ENCODE peak calls at places on chromosomes 11 and 22, in ten cellular contexts. K is left ventricle myocardium inferior, O is ovary, F is H9, Z is pancreas, I is mammary epithelial cell, G is GM23338, H is upper lobe of right lung, X is tibial artery, W is thoracic aorta. L is an unnamed sample.

GRCh38 chr11:79076526-79077115 is 364.2 kb downstream of the TENM4 start:
- DNase-seq in K (peak; percentile 50), O (no peak), F (no peak), Z (no peak), I (peak; percentile 10), G (peak; percentile 75), H (no peak), X (no peak), W (no peak), L (peak; percentile 72)

GRCh38 chr22:24741769-24742168 is 32.8 kb downstream of the PIWIL3 start:
- DNase-seq in K (no peak), O (no peak), F (no peak), Z (no peak), I (no peak), G (no peak), H (no peak), X (no peak), W (no peak), L (no peak)

GRCh38 chr22:43850529-43850928 is 11.8 kb downstream of the SULT4A1 start:
- DNase-seq in K (no peak), O (no peak), F (peak; percentile 20), Z (no peak), I (no peak), G (no peak), H (peak; percentile 45), X (no peak), W (no peak), L (no peak)

GRCh38 chr22:19810381-19811141 is 44.1 kb downstream of the GNB1L start:
- DNase-seq in K (no peak), O (peak; percentile 52), F (peak; percentile 32), Z (peak; percentile 1), I (no peak), G (no peak), H (no peak), X (peak; percentile 57), W (no peak), L (peak; percentile 4)

GRCh38 chr11:656426-656825 is 19.4 kb downstream of the DRD4 start:
- DNase-seq in K (no peak), O (no peak), F (no peak), Z (no peak), I (no peak), G (no peak), H (no peak), X (no peak), W (no peak), L (no peak)

GRCh38 chr22:24247564-24248344 is 2.9 kb upstream of the GGT5 start:
- DNase-seq in K (peak; percentile 89), O (peak; percentile 94), F (peak; percentile 91), Z (peak; percentile 71), I (peak; percentile 84), G (peak; percentile 91), H (peak; percentile 95), X (peak; percentile 99), W (peak; percentile 87), L (peak; percentile 90)

GRCh38 chr11:86524603-86525352 is 147.6 kb downstream of the ME3 start:
- DNase-seq in K (no peak), O (no peak), F (no peak), Z (no peak), I (peak; percentile 34), G (no peak), H (no peak), X (no peak), W (no peak), L (no peak)

GRCh38 chr11:120900642-120901041 is 123.3 kb upstream of the TBCEL start:
- DNase-seq in K (no peak), O (no peak), F (no peak), Z (no peak), I (no peak), G (peak; percentile 37), H (no peak), X (no peak), W (no peak), L (no peak)

GRCh38 chr11:60912223-60912850 is 1.6 kb upstream of the TMEM109 start:
- DNase-seq in K (no peak), O (no peak), F (no peak), Z (no peak), I (no peak), G (peak; percentile 35), H (no peak), X (peak; percentile 59), W (no peak), L (no peak)
- H3K4me1 ChIP-seq in K (peaks cover 65% of the 10 kb centered on the region), O (peaks cover 3% of the 10 kb centered on the region), F (peaks cover 2% of the 10 kb centered on the region), Z (no peaks in the 10 kb centered on the region), I (peaks cover 28% of the 10 kb centered on the region), G (peaks cover 20% of the 10 kb centered on the region), H (peaks cover 30% of the 10 kb centered on the region), X (peaks cover 36% of the 10 kb centered on the region), W (peaks cover 12% of the 10 kb centered on the region), L (peaks cover 13% of the 10 kb centered on the region)

GRCh38 chr22:17348464-17349103 is 20.7 kb upstream of the CECR2 start:
- DNase-seq in K (no peak), O (no peak), F (no peak), Z (no peak), I (no peak), G (no peak), H (no peak), X (no peak), W (no peak), L (no peak)

GRCh38 chr22:17349172-17349571 is 20.1 kb upstream of the CECR2 start:
- DNase-seq in K (no peak), O (no peak), F (no peak), Z (no peak), I (no peak), G (no peak), H (no peak), X (no peak), W (no peak), L (no peak)

GRCh38 chr22:17343766-17344165 is 25.5 kb upstream of the CECR2 start:
- DNase-seq in K (no peak), O (no peak), F (no peak), Z (no peak), I (no peak), G (no peak), H (no peak), X (no peak), W (no peak), L (no peak)

GRCh38 chr22:17347724-17348123 is 21.5 kb upstream of the CECR2 start:
- DNase-seq in K (no peak), O (no peak), F (no peak), Z (no peak), I (no peak), G (no peak), H (no peak), X (no peak), W (no peak), L (no peak)

DNA sequence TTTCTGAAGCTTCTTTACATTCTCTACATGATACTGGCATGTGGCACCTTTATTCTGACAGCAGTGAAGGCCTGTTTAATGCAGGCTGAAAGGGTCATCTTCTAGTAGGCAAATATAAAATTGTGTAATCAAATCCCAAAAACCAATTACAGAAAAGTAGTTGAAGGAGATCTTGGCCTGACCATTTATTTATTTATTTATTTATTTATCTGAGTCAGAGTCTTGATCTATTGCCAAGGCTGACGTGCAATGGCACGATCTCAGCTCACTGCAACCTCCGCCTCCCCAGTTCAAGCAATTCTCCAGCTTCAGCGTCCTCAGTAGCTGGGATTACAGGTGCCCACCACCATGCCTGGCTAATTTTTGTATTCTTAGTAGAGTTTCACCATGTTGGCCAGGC is 22.7 kb upstream of the CECR2 start:
- DNase-seq in K (no peak), O (no peak), F (no peak), Z (no peak), I (no peak), G (no peak), H (no peak), X (no peak), W (no peak), L (no peak)
- H3K4me1 ChIP-seq in K (no peaks in the 10 kb centered on the region), O (no peaks in the 10 kb centered on the region), F (no peaks in the 10 kb centered on the region), Z (no peaks in the 10 kb centered on the region), I (no peaks in the 10 kb centered on the region), G (no peaks in the 10 kb centered on the region), H (peaks cover 4% of the 10 kb centered on the region), X (no peaks in the 10 kb centered on the region), W (no peaks in the 10 kb centered on the region), L (peaks cover 2% of the 10 kb centered on the region)

GRCh38 chr11:112161012-112161411 is 2.9 kb downstream of the IL18 start:
- DNase-seq in K (no peak), O (no peak), F (no peak), Z (no peak), I (no peak), G (no peak), H (no peak), X (no peak), W (no peak), L (no peak)

GRCh38 chr11:112160452-112160851 is 3.4 kb downstream of the IL18 start:
- DNase-seq in K (no peak), O (no peak), F (no peak), Z (no peak), I (no peak), G (no peak), H (no peak), X (no peak), W (no peak), L (no peak)

GRCh38 chr11:112157274-112157766 is 6.6 kb downstream of the IL18 start:
- DNase-seq in K (no peak), O (no peak), F (no peak), Z (peak; percentile 33), I (peak; percentile 100), G (no peak), H (no peak), X (no peak), W (peak; percentile 31), L (no peak)

GRCh38 chr11:112156594-112157273 is 7.2 kb downstream of the IL18 start:
- DNase-seq in K (no peak), O (no peak), F (no peak), Z (no peak), I (no peak), G (no peak), H (no peak), X (no peak), W (no peak), L (no peak)

GRCh38 chr11:112159098-112159761 is 4.7 kb downstream of the IL18 start:
- DNase-seq in K (no peak), O (no peak), F (no peak), Z (no peak), I (peak; percentile 30), G (no peak), H (no peak), X (no peak), W (no peak), L (no peak)
- H3K4me1 ChIP-seq in K (peaks cover 7% of the 10 kb centered on the region), O (no peaks in the 10 kb centered on the region), F (no peaks in the 10 kb centered on the region), Z (no peaks in the 10 kb centered on the region), I (peaks cover 63% of the 10 kb centered on the region), G (no peaks in the 10 kb centered on the region), H (peaks cover 15% of the 10 kb centered on the region), X (peaks cover 16% of the 10 kb centered on the region), W (peaks cover 4% of the 10 kb centered on the region), L (peaks cover 8% of the 10 kb centered on the region)

GRCh38 chr22:39958009-39958711 is 2.0 kb upstream of the TMA7B start:
- DNase-seq in K (no peak), O (no peak), F (no peak), Z (no peak), I (no peak), G (no peak), H (no peak), X (no peak), W (no peak), L (no peak)

GRCh38 chr22:39953101-39953500 is 7.1 kb upstream of the TMA7B start:
- DNase-seq in K (no peak), O (no peak), F (no peak), Z (no peak), I (no peak), G (no peak), H (no peak), X (no peak), W (no peak), L (no peak)

GRCh38 chr22:39954584-39955055 is 5.6 kb upstream of the TMA7B start:
- DNase-seq in K (no peak), O (no peak), F (no peak), Z (no peak), I (peak; percentile 80), G (no peak), H (no peak), X (no peak), W (no peak), L (no peak)

GRCh38 chr22:39956932-39957664 is 3.1 kb upstream of the TMA7B start:
- DNase-seq in K (no peak), O (no peak), F (no peak), Z (no peak), I (no peak), G (no peak), H (no peak), X (no peak), W (no peak), L (no peak)

GRCh38 chr22:39955675-39956074 is 4.5 kb upstream of the TMA7B start:
- DNase-seq in K (no peak), O (no peak), F (no peak), Z (no peak), I (no peak), G (no peak), H (no peak), X (no peak), W (no peak), L (no peak)
- H3K4me1 ChIP-seq in K (peaks cover 16% of the 10 kb centered on the region), O (no peaks in the 10 kb centered on the region), F (peaks cover 3% of the 10 kb centered on the region), Z (no peaks in the 10 kb centered on the region), I (peaks cover 24% of the 10 kb centered on the region), G (peaks cover 4% of the 10 kb centered on the region), H (peaks cover 9% of the 10 kb centered on the region), X (no peaks in the 10 kb centered on the region), W (no peaks in the 10 kb centered on the region), L (no peaks in the 10 kb centered on the region)

L was measured in HAP-1.